ENCODE peak calls at places on chromosomes 4 and X, in four cellular contexts. One of them, this sample, is unnamed.
A peak's percentile ranks its signal among the peaks of the same experiment; 100 is the strongest.

GRCh38 chr4:54063737-54064316 is 578 bp downstream of the CHIC2 start:
- DNase-seq in Calu3: peak; percentile 12
- DNase-seq in endothelial cell: peak; percentile 38
- DNase-seq in AG09309: no peak
- DNase-seq in this sample: peak; percentile 50

GRCh38 chr4:186021461-186022167 is 47.3 kb upstream of the TLR3 start:
- DNase-seq in endothelial cell: peak; percentile 29
- DNase-seq in Calu3: peak; percentile 14
- DNase-seq in AG09309: no peak
- DNase-seq in this sample: peak; percentile 39

GRCh38 chrX:134692990-134693389 is 34.7 kb upstream of the PLAC1 start:
- DNase-seq in AG09309: no peak
- DNase-seq in endothelial cell: no peak
- DNase-seq in Calu3: no peak
- DNase-seq in this sample: no peak

GRCh38 chrX:2767631-2768455 is 16.0 kb downstream of the XG start:
- DNase-seq in AG09309: no peak
- DNase-seq in Calu3: peak; percentile 28
- DNase-seq in endothelial cell: no peak
- DNase-seq in this sample: no peak

GRCh38 chr4:121377065-121377464 is 3.8 kb downstream of the QRFPR start:
- DNase-seq in endothelial cell: no peak
- DNase-seq in Calu3: no peak
- DNase-seq in AG09309: no peak
- DNase-seq in this sample: no peak

GRCh38 chr4:23680616-23681518 is 209.0 kb downstream of the PPARGC1A start:
- DNase-seq in endothelial cell: no peak
- DNase-seq in Calu3: no peak
- DNase-seq in AG09309: no peak
- DNase-seq in this sample: no peak

GRCh38 chr4:40672528-40673522 is 43.2 kb upstream of the RBM47 start:
- DNase-seq in endothelial cell: no peak
- DNase-seq in Calu3: peak; percentile 51
- DNase-seq in AG09309: peak; percentile 97
- DNase-seq in this sample: peak; percentile 63

GRCh38 chr4:156456830-156457229 is 503.2 kb upstream of the CTSO start:
- DNase-seq in AG09309: no peak
- DNase-seq in Calu3: no peak
- DNase-seq in endothelial cell: no peak
- DNase-seq in this sample: no peak

GRCh38 chr4:185742766-185743165 is 69.2 kb downstream of the SORBS2 start:
- DNase-seq in Calu3: no peak
- DNase-seq in endothelial cell: no peak
- DNase-seq in AG09309: no peak
- DNase-seq in this sample: no peak

GRCh38 chr4:81807927-81808672 is 336.4 kb upstream of the RASGEF1B start:
- DNase-seq in AG09309: no peak
- DNase-seq in Calu3: no peak
- DNase-seq in endothelial cell: no peak
- DNase-seq in this sample: no peak

GRCh38 chrX:47831788-47832187 is 4.9 kb upstream of the ZNF81 start:
- DNase-seq in Calu3: peak; percentile 69
- DNase-seq in endothelial cell: peak; percentile 46
- DNase-seq in AG09309: no peak
- DNase-seq in this sample: peak; percentile 44

GRCh38 chr4:99159699-99160098 is 15.6 kb upstream of the ADH4 start:
- DNase-seq in Calu3: no peak
- DNase-seq in AG09309: no peak
- DNase-seq in endothelial cell: no peak
- DNase-seq in this sample: no peak

GRCh38 chr4:139229534-139230039 is 50.4 kb downstream of the MGARP start:
- DNase-seq in endothelial cell: no peak
- DNase-seq in Calu3: peak; percentile 8
- DNase-seq in AG09309: no peak
- DNase-seq in this sample: peak; percentile 52

GRCh38 chr4:25632135-25632534 is 23.5 kb upstream of the SLC34A2 start:
- DNase-seq in AG09309: no peak
- DNase-seq in Calu3: peak; percentile 46
- DNase-seq in endothelial cell: no peak
- DNase-seq in this sample: no peak

GRCh38 chr4:183686461-183686860 is 27.4 kb downstream of the TRAPPC11 start:
- DNase-seq in Calu3: no peak
- DNase-seq in endothelial cell: no peak
- DNase-seq in AG09309: no peak
- DNase-seq in this sample: no peak

GRCh38 chr4:42871685-42872271 is 20.7 kb upstream of the GRXCR1 start:
- DNase-seq in AG09309: no peak
- DNase-seq in Calu3: no peak
- DNase-seq in endothelial cell: no peak
- DNase-seq in this sample: no peak

GRCh38 chr4:2395584-2395983 is 22.9 kb downstream of the ZFYVE28 start:
- DNase-seq in Calu3: no peak
- DNase-seq in endothelial cell: no peak
- DNase-seq in AG09309: no peak
- DNase-seq in this sample: no peak

GRCh38 chr4:185115827-185116232 is 27.2 kb upstream of the SLC25A4 start:
- DNase-seq in endothelial cell: no peak
- DNase-seq in AG09309: no peak
- DNase-seq in Calu3: peak; percentile 55
- DNase-seq in this sample: no peak

GRCh38 chrX:9131066-9131465 is 97.1 kb upstream of the FAM9B start:
- DNase-seq in endothelial cell: no peak
- DNase-seq in Calu3: no peak
- DNase-seq in AG09309: no peak
- DNase-seq in this sample: no peak

GRCh38 chr4:37914539-37914938 is 23.7 kb downstream of the TBC1D1 start:
- DNase-seq in AG09309: no peak
- DNase-seq in Calu3: no peak
- DNase-seq in endothelial cell: no peak
- DNase-seq in this sample: no peak

GRCh38 chr4:142267101-142267500 is 579.0 kb downstream of the INPP4B start:
- DNase-seq in endothelial cell: no peak
- DNase-seq in Calu3: no peak
- DNase-seq in AG09309: no peak
- DNase-seq in this sample: no peak
- TF ChIP-seq CTCF in endothelial cell: no peak
- TF ChIP-seq CTCF in Calu3: no peak
- TF ChIP-seq CTCF in AG09309: no peak
- TF ChIP-seq CTCF in this sample: no peak

DNA sequence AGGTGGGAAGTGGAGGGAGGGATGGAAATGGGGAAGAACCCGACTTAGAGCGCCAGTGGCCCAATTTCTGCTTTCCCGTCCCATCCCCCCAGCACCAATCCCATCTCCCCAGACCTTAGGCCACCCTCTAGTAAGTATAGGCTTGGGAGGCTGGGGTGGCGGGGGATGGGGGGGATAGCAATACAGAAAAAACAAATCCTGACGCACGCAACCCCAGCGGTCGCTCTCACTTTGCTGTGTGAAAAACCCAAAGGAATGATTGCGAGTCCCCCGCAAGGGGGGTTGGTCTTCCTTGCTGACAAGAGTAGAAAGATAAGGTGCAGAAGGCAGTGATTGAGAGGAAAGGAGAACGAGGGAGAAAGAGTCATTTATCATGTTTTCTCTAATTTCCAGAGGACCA is 854 bp downstream of the CPE start:
- DNase-seq in endothelial cell: no peak
- DNase-seq in AG09309: no peak
- DNase-seq in Calu3: no peak
- DNase-seq in this sample: no peak
- TF ChIP-seq CTCF in endothelial cell: no peak
- TF ChIP-seq CTCF in AG09309: no peak
- TF ChIP-seq CTCF in Calu3: no peak
- TF ChIP-seq CTCF in this sample: no peak

DNA sequence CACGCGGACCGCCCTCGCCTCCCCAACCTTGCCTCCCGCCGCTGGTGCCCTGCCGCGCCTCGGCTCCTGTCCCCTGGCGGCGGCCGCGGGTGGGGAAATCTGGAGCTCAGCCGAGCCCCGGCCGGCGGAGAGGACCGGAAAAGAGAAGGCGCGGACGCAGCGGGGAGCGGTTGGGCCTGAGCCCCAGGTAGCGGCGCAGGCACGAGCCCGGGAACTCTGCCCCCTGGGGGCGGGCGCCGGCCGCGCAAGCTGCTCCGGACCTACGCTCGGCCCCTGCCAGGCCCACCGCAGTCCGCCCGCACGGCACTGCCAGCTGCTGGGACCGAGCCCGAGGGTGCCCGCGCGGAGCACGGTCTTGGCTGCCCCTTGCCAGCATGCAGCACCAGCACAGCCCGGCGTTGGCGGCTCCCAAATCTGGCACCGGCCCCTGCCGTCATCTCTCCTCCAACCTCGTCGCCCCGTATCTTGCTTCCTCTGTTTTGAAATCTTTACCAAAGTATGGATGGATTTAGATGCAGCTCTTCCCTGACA is at the start of gene PRSS12:
- DNase-seq in Calu3: peak; percentile 93
- DNase-seq in AG09309: no peak
- DNase-seq in endothelial cell: peak; percentile 88
- DNase-seq in this sample: peak; percentile 92
- TF ChIP-seq CTCF in Calu3: peak; percentile 67
- TF ChIP-seq CTCF in AG09309: peak; percentile 67
- TF ChIP-seq CTCF in endothelial cell: peak; percentile 94
- TF ChIP-seq CTCF in this sample: peak; percentile 69

DNA sequence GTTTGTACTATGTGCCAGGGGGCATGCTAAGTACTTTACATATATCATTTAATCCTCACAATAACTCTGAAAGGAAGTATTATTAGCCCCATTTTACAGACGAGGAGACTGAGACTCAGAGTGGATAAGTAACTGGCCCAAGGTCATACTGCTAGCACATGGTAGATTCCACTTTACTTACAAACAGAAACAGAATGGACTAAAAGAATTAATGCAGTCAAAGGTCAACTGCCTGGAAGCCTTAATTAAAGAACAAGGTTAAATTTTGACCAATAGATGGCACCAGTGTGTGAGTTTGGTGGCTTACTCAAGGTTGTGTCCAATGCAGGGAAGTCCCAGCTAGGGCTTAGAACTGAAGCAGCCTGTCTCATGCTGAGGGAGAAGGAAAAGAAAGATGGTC is 4.7 kb downstream of the RIPPLY1 start:
- DNase-seq in Calu3: peak; percentile 25
- DNase-seq in AG09309: no peak
- DNase-seq in endothelial cell: peak; percentile 11
- DNase-seq in this sample: peak; percentile 18
- TF ChIP-seq CTCF in Calu3: peak; percentile 22
- TF ChIP-seq CTCF in AG09309: peak; percentile 29
- TF ChIP-seq CTCF in endothelial cell: peak; percentile 27
- TF ChIP-seq CTCF in this sample: no peak

GRCh38 chrX:108139303-108139702 is 47.7 kb downstream of the ATG4A start:
- DNase-seq in endothelial cell: no peak
- DNase-seq in AG09309: no peak
- DNase-seq in Calu3: peak; percentile 3
- DNase-seq in this sample: no peak
- TF ChIP-seq CTCF in endothelial cell: peak; percentile 47
- TF ChIP-seq CTCF in AG09309: peak; percentile 58
- TF ChIP-seq CTCF in Calu3: no peak
- TF ChIP-seq CTCF in this sample: no peak

GRCh38 chrX:84078991-84079390 is 109.0 kb downstream of the RPS6KA6 start:
- DNase-seq in endothelial cell: no peak
- DNase-seq in Calu3: no peak
- DNase-seq in AG09309: no peak
- DNase-seq in this sample: no peak
- TF ChIP-seq CTCF in endothelial cell: no peak
- TF ChIP-seq CTCF in Calu3: no peak
- TF ChIP-seq CTCF in AG09309: no peak
- TF ChIP-seq CTCF in this sample: no peak

DNA sequence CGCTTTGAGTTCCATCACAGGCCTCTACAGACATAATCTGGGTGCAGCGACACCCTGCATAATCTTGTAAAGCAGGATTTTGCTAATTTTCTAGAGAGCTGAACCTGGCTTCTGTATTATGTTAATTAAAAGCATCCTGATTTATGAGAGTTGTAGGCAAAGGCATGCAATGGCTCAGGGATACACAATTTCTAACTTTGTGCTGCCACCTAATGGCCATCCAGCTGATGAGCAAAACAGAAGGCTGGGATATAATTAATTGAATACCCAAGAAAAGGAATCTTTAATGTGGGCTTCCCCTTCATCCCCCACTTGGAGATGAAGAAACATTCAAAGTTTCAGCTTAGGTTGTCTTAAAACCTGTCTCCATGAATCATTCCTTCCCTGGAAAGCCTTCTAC is 78.1 kb downstream of the BMP15 start:
- DNase-seq in endothelial cell: peak; percentile 25
- DNase-seq in Calu3: peak; percentile 29
- DNase-seq in AG09309: peak; percentile 2
- DNase-seq in this sample: peak; percentile 1
- TF ChIP-seq CTCF in endothelial cell: peak; percentile 32
- TF ChIP-seq CTCF in Calu3: no peak
- TF ChIP-seq CTCF in AG09309: peak; percentile 64
- TF ChIP-seq CTCF in this sample: peak; percentile 25

This sample was measured in GM20000.